ENCODE peak calls at places on chromosomes 16 and 17, in seven cellular contexts. One of them, this sample, is unnamed.

GRCh38 chr17:34883106-34884000 is 77.9 kb downstream of the CCT6B start:
- DNase-seq in body of pancreas: no peak
- DNase-seq in cardiac muscle cell: no peak
- DNase-seq in CD4-positive, alpha-beta T cell: no peak
- DNase-seq in upper lobe of right lung: no peak
- DNase-seq in AG04450: no peak
- DNase-seq in heart left ventricle: no peak
- DNase-seq in this sample: no peak

GRCh38 chr17:41636652-41637051 is 12.3 kb upstream of the KRT17 start:
- DNase-seq in body of pancreas: no peak
- DNase-seq in cardiac muscle cell: no peak
- DNase-seq in CD4-positive, alpha-beta T cell: no peak
- DNase-seq in upper lobe of right lung: no peak
- DNase-seq in AG04450: no peak
- DNase-seq in heart left ventricle: no peak
- DNase-seq in this sample: no peak

GRCh38 chr16:15808071-15808470 is 48.8 kb downstream of the MYH11 start:
- DNase-seq in body of pancreas: no peak
- DNase-seq in cardiac muscle cell: no peak
- DNase-seq in CD4-positive, alpha-beta T cell: no peak
- DNase-seq in upper lobe of right lung: no peak
- DNase-seq in AG04450: no peak
- DNase-seq in heart left ventricle: no peak
- DNase-seq in this sample: no peak

GRCh38 chr16:27539120-27539519 is 10.6 kb downstream of the GTF3C1 start:
- DNase-seq in body of pancreas: no peak
- DNase-seq in cardiac muscle cell: no peak
- DNase-seq in CD4-positive, alpha-beta T cell: no peak
- DNase-seq in upper lobe of right lung: no peak
- DNase-seq in AG04450: no peak
- DNase-seq in heart left ventricle: no peak
- DNase-seq in this sample: no peak

GRCh38 chr16:64089697-64090096 is 1032.2 kb downstream of the CDH11 start:
- DNase-seq in body of pancreas: no peak
- DNase-seq in cardiac muscle cell: peak
- DNase-seq in CD4-positive, alpha-beta T cell: no peak
- DNase-seq in upper lobe of right lung: no peak
- DNase-seq in AG04450: no peak
- DNase-seq in heart left ventricle: no peak
- DNase-seq in this sample: no peak

GRCh38 chr16:9846362-9847099 is 335.7 kb downstream of the GRIN2A start:
- DNase-seq in body of pancreas: no peak
- DNase-seq in cardiac muscle cell: no peak
- DNase-seq in CD4-positive, alpha-beta T cell: no peak
- DNase-seq in upper lobe of right lung: no peak
- DNase-seq in AG04450: no peak
- DNase-seq in heart left ventricle: no peak
- DNase-seq in this sample: no peak

GRCh38 chr17:13393841-13394710 is 207.7 kb downstream of the HS3ST3A1 start:
- DNase-seq in body of pancreas: no peak
- DNase-seq in cardiac muscle cell: peak
- DNase-seq in CD4-positive, alpha-beta T cell: no peak
- DNase-seq in upper lobe of right lung: no peak
- DNase-seq in AG04450: peak
- DNase-seq in heart left ventricle: no peak
- DNase-seq in this sample: no peak

GRCh38 chr17:79943354-79944241 is 92.1 kb downstream of the TBC1D16 start:
- DNase-seq in body of pancreas: peak
- DNase-seq in cardiac muscle cell: no peak
- DNase-seq in CD4-positive, alpha-beta T cell: no peak
- DNase-seq in upper lobe of right lung: peak
- DNase-seq in AG04450: no peak
- DNase-seq in heart left ventricle: peak
- DNase-seq in this sample: peak

GRCh38 chr17:50176559-50177471 is 11.0 kb downstream of the SGCA start:
- DNase-seq in body of pancreas: no peak
- DNase-seq in cardiac muscle cell: no peak
- DNase-seq in CD4-positive, alpha-beta T cell: no peak
- DNase-seq in upper lobe of right lung: no peak
- DNase-seq in AG04450: no peak
- DNase-seq in heart left ventricle: peak
- DNase-seq in this sample: peak

GRCh38 chr17:18182978-18183333 is 672 bp upstream of the ALKBH5 start:
- DNase-seq in body of pancreas: peak
- DNase-seq in cardiac muscle cell: peak
- DNase-seq in CD4-positive, alpha-beta T cell: peak
- DNase-seq in upper lobe of right lung: peak
- DNase-seq in AG04450: peak
- DNase-seq in heart left ventricle: peak
- DNase-seq in this sample: peak

GRCh38 chr17:77840156-77840555 is 118.3 kb upstream of the TNRC6C start:
- DNase-seq in body of pancreas: no peak
- DNase-seq in cardiac muscle cell: no peak
- DNase-seq in CD4-positive, alpha-beta T cell: no peak
- DNase-seq in upper lobe of right lung: peak
- DNase-seq in AG04450: no peak
- DNase-seq in heart left ventricle: peak
- DNase-seq in this sample: no peak

GRCh38 chr17:70173646-70174045 is 4.3 kb downstream of the KCNJ2 start:
- DNase-seq in body of pancreas: no peak
- DNase-seq in cardiac muscle cell: peak
- DNase-seq in CD4-positive, alpha-beta T cell: no peak
- DNase-seq in upper lobe of right lung: no peak
- DNase-seq in AG04450: no peak
- DNase-seq in heart left ventricle: peak
- DNase-seq in this sample: no peak

GRCh38 chr16:4321286-4322120 is 5.6 kb downstream of the GLIS2 start:
- DNase-seq in body of pancreas: peak
- DNase-seq in cardiac muscle cell: no peak
- DNase-seq in CD4-positive, alpha-beta T cell: no peak
- DNase-seq in upper lobe of right lung: no peak
- DNase-seq in AG04450: no peak
- DNase-seq in heart left ventricle: no peak
- DNase-seq in this sample: no peak

GRCh38 chr17:64741038-64741641 is 79.0 kb upstream of the SMURF2 start:
- DNase-seq in body of pancreas: peak
- DNase-seq in cardiac muscle cell: no peak
- DNase-seq in CD4-positive, alpha-beta T cell: no peak
- DNase-seq in upper lobe of right lung: no peak
- DNase-seq in AG04450: peak
- DNase-seq in heart left ventricle: peak
- DNase-seq in this sample: no peak

GRCh38 chr17:1638624-1639300 is 6.8 kb downstream of the SCARF1 start:
- DNase-seq in body of pancreas: no peak
- DNase-seq in cardiac muscle cell: no peak
- DNase-seq in CD4-positive, alpha-beta T cell: no peak
- DNase-seq in upper lobe of right lung: no peak
- DNase-seq in AG04450: no peak
- DNase-seq in heart left ventricle: no peak
- DNase-seq in this sample: no peak

GRCh38 chr16:3495166-3495565 is at the start of gene C16orf90:
- DNase-seq in body of pancreas: no peak
- DNase-seq in cardiac muscle cell: no peak
- DNase-seq in CD4-positive, alpha-beta T cell: no peak
- DNase-seq in upper lobe of right lung: peak
- DNase-seq in AG04450: no peak
- DNase-seq in heart left ventricle: no peak
- DNase-seq in this sample: no peak

GRCh38 chr16:26111900-26112299 is 420.1 kb downstream of the HS3ST4 start:
- DNase-seq in body of pancreas: no peak
- DNase-seq in cardiac muscle cell: peak
- DNase-seq in CD4-positive, alpha-beta T cell: no peak
- DNase-seq in upper lobe of right lung: no peak
- DNase-seq in AG04450: no peak
- DNase-seq in heart left ventricle: no peak
- DNase-seq in this sample: no peak
- TF ChIP-seq CTCF in body of pancreas: no peak
- TF ChIP-seq CTCF in cardiac muscle cell: no peak
- TF ChIP-seq CTCF in CD4-positive, alpha-beta T cell: no peak
- TF ChIP-seq CTCF in upper lobe of right lung: no peak
- TF ChIP-seq CTCF in AG04450: no peak
- TF ChIP-seq CTCF in heart left ventricle: no peak
- TF ChIP-seq CTCF in this sample: no peak

DNA sequence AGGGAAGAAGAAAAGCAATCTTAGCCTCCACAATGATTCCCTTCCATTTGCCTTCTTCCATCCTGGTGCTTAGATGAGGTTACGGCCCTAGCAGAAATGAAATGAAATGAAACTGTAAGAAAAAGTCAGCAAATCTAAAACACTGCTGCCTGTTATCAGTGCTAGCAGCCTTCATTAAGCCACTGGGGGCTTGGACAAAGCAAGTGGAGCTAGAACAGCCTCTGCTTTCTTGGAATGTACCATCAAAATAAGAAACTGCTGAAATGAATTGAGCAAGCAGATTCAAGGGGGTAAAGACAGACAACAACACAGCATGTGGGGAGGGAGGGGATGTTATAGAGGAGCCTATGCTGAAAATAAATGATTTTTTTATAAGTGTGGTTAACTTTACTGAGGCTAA is 5.1 kb downstream of the ANKFN1 start:
- DNase-seq in body of pancreas: no peak
- DNase-seq in cardiac muscle cell: no peak
- DNase-seq in CD4-positive, alpha-beta T cell: no peak
- DNase-seq in upper lobe of right lung: no peak
- DNase-seq in AG04450: no peak
- DNase-seq in heart left ventricle: no peak
- DNase-seq in this sample: no peak
- H3K27ac ChIP-seq in body of pancreas: no peak
- H3K27ac ChIP-seq in cardiac muscle cell: no peak
- H3K27ac ChIP-seq in CD4-positive, alpha-beta T cell: no peak
- H3K27ac ChIP-seq in upper lobe of right lung: no peak
- H3K27ac ChIP-seq in AG04450: no peak
- H3K27ac ChIP-seq in heart left ventricle: no peak
- H3K27ac ChIP-seq in this sample: no peak

GRCh38 chr17:58487589-58488427 is at the start of gene HSF5:
- DNase-seq in body of pancreas: no peak
- DNase-seq in cardiac muscle cell: no peak
- DNase-seq in CD4-positive, alpha-beta T cell: peak
- DNase-seq in upper lobe of right lung: peak
- DNase-seq in AG04450: no peak
- DNase-seq in heart left ventricle: peak
- DNase-seq in this sample: peak
- TF ChIP-seq CTCF in body of pancreas: no peak
- TF ChIP-seq CTCF in cardiac muscle cell: peak
- TF ChIP-seq CTCF in CD4-positive, alpha-beta T cell: peak
- TF ChIP-seq CTCF in upper lobe of right lung: peak
- TF ChIP-seq CTCF in AG04450: no peak
- TF ChIP-seq CTCF in heart left ventricle: no peak
- TF ChIP-seq CTCF in this sample: no peak

GRCh38 chr16:30092373-30093010 is 768 bp upstream of the TBX6 start:
- DNase-seq in body of pancreas: peak
- DNase-seq in cardiac muscle cell: peak
- DNase-seq in CD4-positive, alpha-beta T cell: no peak
- DNase-seq in upper lobe of right lung: peak
- DNase-seq in AG04450: no peak
- DNase-seq in heart left ventricle: peak
- DNase-seq in this sample: peak
- H3K27ac ChIP-seq in body of pancreas: peak
- H3K27ac ChIP-seq in cardiac muscle cell: no peak
- H3K27ac ChIP-seq in CD4-positive, alpha-beta T cell: peak
- H3K27ac ChIP-seq in upper lobe of right lung: peak
- H3K27ac ChIP-seq in AG04450: peak
- H3K27ac ChIP-seq in heart left ventricle: peak
- H3K27ac ChIP-seq in this sample: peak

This sample was measured in psoas muscle.